ENCODE peak calls at places on chromosomes 2 and 18, in four cellular contexts. Z, M, J and K are unnamed samples.

GRCh38 chr2:66836851-66837250 is 401.9 kb downstream of the MEIS1 start:
- DNase-seq in Z (no peak), M (no peak), J (peak), K (no peak)

GRCh38 chr2:43484323-43484930 is 111.4 kb downstream of the THADA start:
- DNase-seq in Z (no peak), M (no peak), J (peak), K (peak)

GRCh38 chr2:187451510-187451909 is 3.5 kb upstream of the CALCRL start:
- DNase-seq in Z (no peak), M (no peak), J (no peak), K (no peak)

GRCh38 chr2:132731431-132731830 is 61.4 kb upstream of the LYPD1 start:
- DNase-seq in Z (no peak), M (no peak), J (peak), K (no peak)

GRCh38 chr18:46399276-46399675 is 257.7 kb downstream of the LOXHD1 start:
- DNase-seq in Z (no peak), M (no peak), J (no peak), K (no peak)

GRCh38 chr2:160125366-160125765 is 63.0 kb upstream of the PLA2R1 start:
- DNase-seq in Z (no peak), M (no peak), J (no peak), K (no peak)

GRCh38 chr2:201175971-201176570 is 6.9 kb upstream of the CASP10 start:
- DNase-seq in Z (no peak), M (no peak), J (no peak), K (no peak)

GRCh38 chr2:210502997-210503621 is 26.6 kb upstream of the LANCL1 start:
- DNase-seq in Z (no peak), M (peak), J (peak), K (peak)

GRCh38 chr2:128086244-128086643 is 4.8 kb upstream of the UGGT1 start:
- DNase-seq in Z (no peak), M (no peak), J (no peak), K (no peak)

GRCh38 chr2:5690718-5691658 is 1.2 kb upstream of the SOX11 start:
- DNase-seq in Z (no peak), M (peak), J (no peak), K (no peak)

GRCh38 chr2:191230174-191230573 is 15.0 kb upstream of the MYO1B start:
- DNase-seq in Z (no peak), M (no peak), J (peak), K (peak)

GRCh38 chr2:96556441-96557330 is 20.1 kb downstream of the ARID5A start:
- DNase-seq in Z (no peak), M (no peak), J (peak), K (no peak)

GRCh38 chr2:180707867-180708205 is 272.6 kb upstream of the UBE2E3 start:
- DNase-seq in Z (no peak), M (peak), J (peak), K (peak)

GRCh38 chr18:58576641-58577251 is 52.1 kb downstream of the ALPK2 start:
- DNase-seq in Z (no peak), M (no peak), J (no peak), K (peak)
- H3K4me3 ChIP-seq in Z (no peak), M (no peak), J (no peak), K (peak)

GRCh38 chr18:24014062-24014985 is at the start of gene TTC39C:
- DNase-seq in Z (peak), M (peak), J (peak), K (peak)
- TF ChIP-seq CTCF in Z (no peak), M (no peak), J (no peak), K (no peak)

DNA sequence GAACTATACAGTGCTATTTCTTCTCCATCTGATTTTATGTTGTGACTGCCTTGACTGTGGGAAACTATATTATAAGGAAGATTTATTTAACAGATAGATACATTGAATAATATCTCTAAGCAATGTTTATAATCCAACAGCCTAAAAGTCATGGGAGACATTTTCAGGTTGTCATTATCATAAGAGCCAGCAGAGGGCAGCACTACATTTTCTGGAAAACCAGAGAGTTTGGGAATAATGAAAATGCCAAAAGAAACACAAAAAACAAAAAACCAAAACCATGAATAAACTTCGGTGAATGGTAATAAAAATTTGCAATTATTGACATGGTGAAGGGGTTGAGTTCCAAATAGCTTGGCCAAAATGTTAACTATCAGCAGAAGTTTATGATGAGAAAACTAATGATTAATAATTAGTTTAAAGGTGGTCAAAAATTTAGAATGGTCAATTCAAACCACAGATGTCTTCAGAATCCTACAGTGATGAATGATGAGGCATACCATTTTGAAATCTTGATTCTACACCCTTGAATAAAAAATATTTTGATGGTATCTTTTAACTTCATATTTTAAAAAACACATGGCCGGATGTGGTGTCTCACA is 4.7 kb downstream of the EEF1B2 start:
- DNase-seq in Z (no peak), M (peak), J (peak), K (peak)
- H3K4me3 ChIP-seq in Z (no peak), M (no peak), J (no peak), K (no peak)

GRCh38 chr18:34158881-34159690 is 65.6 kb downstream of the NOL4 start:
- DNase-seq in Z (peak), M (peak), J (peak), K (no peak)
- TF ChIP-seq CTCF in Z (no peak), M (peak), J (no peak), K (no peak)

GRCh38 chr18:75226301-75226955 is 15.8 kb downstream of the TSHZ1 start:
- DNase-seq in Z (no peak), M (peak), J (peak), K (peak)
- H3K4me3 ChIP-seq in Z (peak), M (no peak), J (no peak), K (peak)

GRCh38 chr2:23563151-23563550 is 178.2 kb downstream of the KLHL29 start:
- DNase-seq in Z (no peak), M (no peak), J (no peak), K (no peak)
- TF ChIP-seq CTCF in Z (no peak), M (no peak), J (no peak), K (no peak)

GRCh38 chr18:23825978-23826405 is 136.7 kb downstream of the LAMA3 start:
- DNase-seq in Z (no peak), M (no peak), J (peak), K (peak)
- H3K4me3 ChIP-seq in Z (no peak), M (no peak), J (no peak), K (no peak)

DNA sequence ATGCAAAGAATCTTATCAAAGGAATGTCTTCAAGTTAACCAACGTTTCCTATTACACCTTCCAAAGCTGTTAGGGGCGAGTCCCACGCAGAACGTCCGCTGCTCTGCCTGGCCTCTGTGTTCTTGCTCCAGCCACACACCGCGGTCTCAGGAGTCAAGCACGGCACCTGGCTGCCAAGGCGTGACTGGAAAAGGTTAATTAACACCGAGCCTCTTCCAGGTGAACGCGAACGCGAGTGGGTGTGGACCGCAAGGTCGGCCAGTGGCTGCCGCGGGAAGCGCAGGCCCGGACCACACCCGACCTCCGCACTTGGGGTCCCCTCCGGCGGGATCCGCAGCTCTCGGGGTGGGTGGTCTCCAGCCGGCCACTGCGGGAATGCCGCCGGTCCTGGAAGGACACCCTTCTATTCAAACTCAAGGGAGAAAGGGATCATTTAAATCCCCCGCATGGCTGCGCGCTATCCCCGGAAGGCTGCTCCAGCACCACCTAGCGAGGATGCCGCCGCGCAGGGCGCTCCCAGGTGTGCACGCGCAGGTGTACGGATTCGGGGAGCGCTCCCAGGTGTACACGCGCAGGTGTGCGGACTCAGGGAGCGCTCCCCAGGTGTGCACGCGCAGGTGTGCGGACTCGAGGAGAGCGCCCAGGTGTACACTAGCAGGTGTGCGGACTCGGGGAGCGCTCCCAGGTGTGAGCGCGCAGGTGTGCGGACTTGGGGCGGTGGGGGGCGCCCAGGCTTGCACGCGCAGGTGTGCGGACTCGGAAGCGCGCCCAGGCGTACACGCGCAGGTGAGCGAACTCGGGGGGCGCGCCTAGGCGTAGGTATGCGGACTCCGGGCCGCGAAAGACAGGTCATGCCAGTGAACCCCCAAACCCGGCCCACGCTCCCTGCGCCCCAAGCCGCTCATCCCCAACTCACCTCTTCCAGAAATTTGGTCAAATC is 662 bp downstream of the CYB5A start:
- DNase-seq in Z (peak), M (no peak), J (peak), K (no peak)
- TF ChIP-seq CTCF in Z (peak), M (no peak), J (peak), K (peak)